ENCODE peak calls at places on chromosomes 1 and 21, in nine cellular contexts. V is GM23338, G is suprapubic skin, X is colonic mucosa, L is prostate gland, Q is esophagus muscularis mucosa, U is mammary epithelial cell, O is brain microvascular endothelial cell, T is testis. M is an unnamed sample. For H3K27me3, the result is how much of the 10 kb centered on the place peaks cover.

GRCh38 chr1:149942207-149942606 is 5.5 kb upstream of the MTMR11 start:
- DNase-seq in V (peak), G (no peak), X (no peak), L (no peak), Q (no peak), U (no peak), O (no peak), T (no peak), M (no peak)

GRCh38 chr1:64745181-64745985 is 508 bp downstream of the RAVER2 start:
- DNase-seq in V (peak), G (peak), X (peak), L (peak), Q (no peak), U (peak), O (peak), T (peak), M (peak)

GRCh38 chr1:117636637-117637425 is 31.0 kb downstream of the TENT5C start:
- DNase-seq in V (no peak), G (no peak), X (no peak), L (no peak), Q (no peak), U (no peak), O (no peak), T (no peak), M (no peak)

GRCh38 chr21:14977814-14978213 is 87.0 kb downstream of the NRIP1 start:
- DNase-seq in V (no peak), G (no peak), X (no peak), L (no peak), Q (no peak), U (no peak), O (no peak), T (no peak), M (no peak)

GRCh38 chr21:8988696-8989095 is 1532.7 kb upstream of the TPTE start:
- DNase-seq in V (peak), G (no peak), X (no peak), L (no peak), Q (peak), U (no peak), O (no peak), T (no peak), M (no peak)

GRCh38 chr1:17869826-17870225 is 114.7 kb downstream of the ACTL8 start:
- DNase-seq in V (no peak), G (no peak), X (no peak), L (no peak), Q (no peak), U (no peak), O (peak), T (no peak), M (no peak)

GRCh38 chr1:194084755-194085154 is 898.3 kb upstream of the B3GALT2 start:
- DNase-seq in V (no peak), G (no peak), X (no peak), L (no peak), Q (no peak), U (no peak), O (no peak), T (no peak), M (no peak)

GRCh38 chr1:109500886-109501285 is 7.0 kb downstream of the CYB561D1 start:
- DNase-seq in V (no peak), G (no peak), X (no peak), L (no peak), Q (no peak), U (no peak), O (peak), T (no peak), M (no peak)

GRCh38 chr21:46116189-46116845 is 18.4 kb downstream of the COL6A2 start:
- DNase-seq in V (no peak), G (peak), X (no peak), L (no peak), Q (no peak), U (no peak), O (no peak), T (peak), M (no peak)

GRCh38 chr1:6888268-6888667 is 103.0 kb downstream of the CAMTA1 start:
- DNase-seq in V (no peak), G (no peak), X (no peak), L (no peak), Q (no peak), U (peak), O (no peak), T (no peak), M (no peak)

GRCh38 chr1:8118031-8118451 is 91.9 kb upstream of the ERRFI1 start:
- DNase-seq in V (no peak), G (no peak), X (no peak), L (no peak), Q (no peak), U (no peak), O (no peak), T (no peak), M (no peak)

GRCh38 chr1:243748706-243749283 is 101.2 kb downstream of the AKT3 start:
- DNase-seq in V (peak), G (no peak), X (no peak), L (peak), Q (no peak), U (peak), O (peak), T (peak), M (no peak)

GRCh38 chr1:12594966-12595838 is 22.8 kb downstream of the DHRS3 start:
- DNase-seq in V (peak), G (peak), X (peak), L (peak), Q (peak), U (peak), O (peak), T (no peak), M (no peak)

GRCh38 chr1:209587778-209588177 is 4.3 kb downstream of the CAMK1G start:
- DNase-seq in V (no peak), G (no peak), X (no peak), L (no peak), Q (no peak), U (peak), O (no peak), T (no peak), M (no peak)

GRCh38 chr1:209586341-209586740 is 2.8 kb downstream of the CAMK1G start:
- DNase-seq in V (no peak), G (no peak), X (no peak), L (no peak), Q (no peak), U (no peak), O (no peak), T (no peak), M (no peak)

GRCh38 chr1:209585197-209585596 is 1.7 kb downstream of the CAMK1G start:
- DNase-seq in V (no peak), G (no peak), X (no peak), L (no peak), Q (no peak), U (no peak), O (no peak), T (no peak), M (no peak)

GRCh38 chr1:209584186-209584776 is 767 bp downstream of the CAMK1G start:
- DNase-seq in V (no peak), G (no peak), X (no peak), L (no peak), Q (no peak), U (no peak), O (no peak), T (no peak), M (no peak)

GRCh38 chr1:209585672-209586071 is 2.2 kb downstream of the CAMK1G start:
- DNase-seq in V (peak), G (no peak), X (peak), L (peak), Q (no peak), U (no peak), O (no peak), T (peak), M (no peak)
- H3K4me3 ChIP-seq in V (peak), G (no peak), X (no peak), L (no peak), Q (no peak), U (no peak), O (no peak), T (no peak), M (no peak)

GRCh38 chr1:162873671-162874666 is 13.0 kb upstream of the CCDC190 start:
- DNase-seq in V (peak), G (no peak), X (no peak), L (peak), Q (no peak), U (no peak), O (peak), T (no peak), M (no peak)

GRCh38 chr1:162881590-162881989 is 20.6 kb upstream of the CCDC190 start:
- DNase-seq in V (no peak), G (no peak), X (no peak), L (no peak), Q (no peak), U (no peak), O (no peak), T (no peak), M (no peak)

GRCh38 chr1:162877412-162877811 is 16.4 kb upstream of the CCDC190 start:
- DNase-seq in V (no peak), G (no peak), X (no peak), L (no peak), Q (no peak), U (no peak), O (no peak), T (no peak), M (no peak)

GRCh38 chr1:162876751-162877150 is 15.8 kb upstream of the CCDC190 start:
- DNase-seq in V (no peak), G (no peak), X (no peak), L (no peak), Q (no peak), U (no peak), O (no peak), T (no peak), M (no peak)

DNA sequence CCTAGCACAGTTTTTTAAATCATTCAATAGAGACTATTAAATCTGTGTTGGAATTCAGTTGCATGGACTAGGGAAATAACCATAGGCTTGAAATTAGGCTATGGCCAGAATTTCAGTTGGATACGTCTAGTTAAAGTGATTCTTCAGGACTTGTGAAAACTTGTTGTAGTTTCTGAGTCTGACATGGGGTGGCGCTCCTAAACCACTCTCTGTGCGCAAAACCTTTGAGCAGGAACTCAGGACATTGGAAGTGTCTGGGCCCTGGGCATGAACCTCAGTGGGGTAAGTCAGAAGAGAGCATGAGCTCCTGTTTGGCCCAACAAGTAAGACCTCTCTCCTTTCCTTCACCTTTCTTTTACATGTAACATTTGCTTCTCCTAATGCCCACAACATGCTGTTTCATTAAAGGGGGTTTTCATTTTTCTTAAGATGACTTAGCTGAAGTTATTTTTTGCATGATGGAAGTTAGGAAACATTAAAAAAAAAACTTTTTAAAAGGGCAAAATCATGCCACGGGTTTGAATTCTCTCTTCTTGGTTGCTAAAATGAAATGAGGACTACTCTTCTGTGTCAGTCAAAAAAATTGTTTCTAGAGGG is 17.1 kb upstream of the CCDC190 start:
- DNase-seq in V (peak), G (no peak), X (peak), L (peak), Q (no peak), U (peak), O (peak), T (peak), M (no peak)
- H3K27me3 ChIP-seq in V (under half), G (under half), X (under half), L (under half), Q (under half), U (under half), O (under half), T (under half), M (under half)

GRCh38 chr1:23554481-23555224 is 4.6 kb downstream of the ID3 start:
- DNase-seq in V (peak), G (peak), X (peak), L (peak), Q (no peak), U (peak), O (peak), T (peak), M (peak)
- TF ChIP-seq CTCF in V (no peak), G (peak), X (no peak), L (peak), Q (peak), U (no peak), O (peak), T (peak), M (peak)

DNA sequence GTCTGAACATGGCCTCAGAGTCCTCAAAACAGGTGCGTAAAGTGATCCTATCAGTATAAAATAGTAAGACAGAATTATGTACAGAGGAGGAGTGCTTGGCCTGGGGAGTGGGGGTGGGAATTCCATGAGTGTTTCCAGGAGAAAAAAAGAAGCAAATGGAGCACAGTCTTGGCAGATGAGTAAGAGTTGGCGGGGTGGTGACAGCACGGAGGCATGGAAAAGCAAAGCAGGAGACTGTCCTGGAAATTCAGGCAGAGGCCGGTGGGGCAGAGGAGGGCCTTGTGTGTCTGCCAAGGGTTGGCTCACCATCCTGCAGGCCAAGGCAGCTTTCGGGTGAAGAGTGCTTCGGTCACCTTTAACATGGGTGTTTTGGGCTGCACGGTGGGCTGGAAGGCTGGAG is 63.4 kb downstream of the OPTC start:
- DNase-seq in V (no peak), G (peak), X (no peak), L (no peak), Q (no peak), U (peak), O (peak), T (no peak), M (no peak)
- H3K4me3 ChIP-seq in V (no peak), G (no peak), X (no peak), L (no peak), Q (no peak), U (no peak), O (no peak), T (no peak), M (no peak)

GRCh38 chr1:160674415-160674814 is 27.6 kb upstream of the SLAMF1 start:
- DNase-seq in V (no peak), G (no peak), X (no peak), L (no peak), Q (no peak), U (no peak), O (no peak), T (no peak), M (no peak)
- H3K27me3 ChIP-seq in V (under half), G (under half), X (under half), L (under half), Q (under half), U (under half), O (under half), T (under half), M (under half)

M was measured in GM06990.